ENCODE peak calls at places on chromosomes 3 and 15, in eight cellular contexts. M, N, P, R, B, A, H and Z are unnamed samples.

GRCh38 chr3:174957581-174958001 is 98.5 kb downstream of the NAALADL2 start:
- DNase-seq in M (peak), N (no peak), P (no peak), R (no peak), B (no peak), A (no peak), H (no peak), Z (peak)

GRCh38 chr3:124459678-124460077 is 270.6 kb upstream of the UMPS start:
- DNase-seq in M (peak), N (no peak), P (no peak), R (no peak), B (no peak), A (no peak), H (no peak), Z (no peak)

GRCh38 chr3:72275296-72275820 is 490.4 kb upstream of the PROK2 start:
- DNase-seq in M (no peak), N (no peak), P (no peak), R (no peak), B (no peak), A (no peak), H (no peak), Z (no peak)

GRCh38 chr3:106144051-106144450 is 275.2 kb upstream of the CBLB start:
- DNase-seq in M (no peak), N (no peak), P (no peak), R (no peak), B (no peak), A (no peak), H (no peak), Z (no peak)

GRCh38 chr3:73624363-73625123 is at the start of gene PDZRN3:
- DNase-seq in M (peak), N (peak), P (peak), R (peak), B (peak), A (peak), H (peak), Z (peak)

GRCh38 chr3:38651153-38651789 is 1.8 kb upstream of the SCN5A start:
- DNase-seq in M (peak), N (peak), P (peak), R (peak), B (peak), A (peak), H (peak), Z (peak)

GRCh38 chr3:113287111-113287817 is 75.9 kb downstream of the BOC start:
- DNase-seq in M (peak), N (peak), P (no peak), R (no peak), B (peak), A (peak), H (no peak), Z (peak)

GRCh38 chr3:195334967-195335366 is 64.0 kb upstream of the XXYLT1 start:
- DNase-seq in M (no peak), N (no peak), P (no peak), R (no peak), B (no peak), A (no peak), H (no peak), Z (no peak)

GRCh38 chr3:30502742-30503073 is 103.7 kb upstream of the TGFBR2 start:
- DNase-seq in M (peak), N (no peak), P (no peak), R (no peak), B (peak), A (no peak), H (no peak), Z (peak)

GRCh38 chr15:41782486-41783271 is 8.4 kb downstream of the MAPKBP1 start:
- DNase-seq in M (no peak), N (no peak), P (no peak), R (no peak), B (no peak), A (no peak), H (peak), Z (no peak)

GRCh38 chr3:137770821-137771399 is 6.8 kb downstream of the SOX14 start:
- DNase-seq in M (no peak), N (no peak), P (no peak), R (no peak), B (no peak), A (peak), H (peak), Z (no peak)

GRCh38 chr3:5188419-5189405 is 1.2 kb downstream of the EDEM1 start:
- DNase-seq in M (peak), N (no peak), P (no peak), R (no peak), B (peak), A (no peak), H (peak), Z (peak)

GRCh38 chr15:77076325-77076915 is 5.5 kb upstream of the TSPAN3 start:
- DNase-seq in M (no peak), N (no peak), P (no peak), R (no peak), B (no peak), A (no peak), H (no peak), Z (peak)

GRCh38 chr3:155232605-155233004 is 60.9 kb downstream of the STRIT1 start:
- DNase-seq in M (peak), N (peak), P (peak), R (peak), B (peak), A (no peak), H (no peak), Z (peak)

GRCh38 chr3:80533553-80533952 is 765.8 kb upstream of the ROBO1 start:
- DNase-seq in M (peak), N (no peak), P (no peak), R (no peak), B (no peak), A (no peak), H (no peak), Z (peak)

GRCh38 chr3:190883973-190884832 is 21.7 kb upstream of the GMNC start:
- DNase-seq in M (peak), N (peak), P (no peak), R (peak), B (peak), A (no peak), H (peak), Z (peak)

GRCh38 chr3:95424296-95424695 is 1361.4 kb downstream of the NSUN3 start:
- DNase-seq in M (no peak), N (no peak), P (no peak), R (no peak), B (no peak), A (no peak), H (no peak), Z (no peak)

GRCh38 chr3:24088782-24089181 is 143.7 kb downstream of the NR1D2 start:
- DNase-seq in M (peak), N (peak), P (no peak), R (no peak), B (peak), A (no peak), H (no peak), Z (peak)

GRCh38 chr3:184652465-184652864 is 59.4 kb downstream of the MAGEF1 start:
- DNase-seq in M (peak), N (no peak), P (no peak), R (no peak), B (no peak), A (no peak), H (no peak), Z (no peak)

GRCh38 chr3:138945646-138946553 is 1.0 kb downstream of the FOXL2 start:
- DNase-seq in M (peak), N (no peak), P (peak), R (no peak), B (peak), A (peak), H (peak), Z (no peak)

GRCh38 chr3:126753191-126754160 is 49.4 kb downstream of the CHCHD6 start:
- DNase-seq in M (peak), N (peak), P (no peak), R (no peak), B (peak), A (peak), H (no peak), Z (peak)

GRCh38 chr15:47384316-47384715 is 333.0 kb upstream of the SEMA6D start:
- DNase-seq in M (peak), N (peak), P (no peak), R (no peak), B (peak), A (no peak), H (peak), Z (peak)

GRCh38 chr3:41688595-41689380 is 273.1 kb downstream of the ULK4 start:
- DNase-seq in M (peak), N (no peak), P (no peak), R (no peak), B (peak), A (no peak), H (no peak), Z (peak)

GRCh38 chr3:45688194-45688881 is 858 bp upstream of the SACM1L start:
- DNase-seq in M (peak), N (no peak), P (peak), R (peak), B (no peak), A (peak), H (peak), Z (no peak)

GRCh38 chr3:69741057-69741830 is 2.0 kb downstream of the MITF start:
- DNase-seq in M (no peak), N (no peak), P (no peak), R (no peak), B (no peak), A (no peak), H (no peak), Z (no peak)

GRCh38 chr3:4814302-4814903 is 164.8 kb upstream of the BHLHE40 start:
- DNase-seq in M (no peak), N (peak), P (peak), R (peak), B (peak), A (no peak), H (no peak), Z (no peak)

GRCh38 chr15:63189955-63190691 is 717 bp downstream of the RAB8B start:
- DNase-seq in M (peak), N (no peak), P (no peak), R (no peak), B (no peak), A (no peak), H (peak), Z (no peak)

GRCh38 chr3:120858501-120858900 is 49.5 kb upstream of the STXBP5L start:
- DNase-seq in M (peak), N (no peak), P (no peak), R (no peak), B (no peak), A (no peak), H (no peak), Z (peak)

GRCh38 chr3:183824761-183825379 is 507 bp downstream of the MAP6D1 start:
- DNase-seq in M (no peak), N (no peak), P (no peak), R (no peak), B (no peak), A (no peak), H (peak), Z (no peak)

GRCh38 chr3:49841126-49841525 is 15.2 kb downstream of the TRAIP start:
- DNase-seq in M (peak), N (no peak), P (no peak), R (no peak), B (peak), A (no peak), H (peak), Z (peak)

GRCh38 chr15:62564889-62565288 is 399.8 kb upstream of the C2CD4B start:
- DNase-seq in M (no peak), N (no peak), P (no peak), R (no peak), B (no peak), A (no peak), H (no peak), Z (no peak)

GRCh38 chr3:140510303-140510861 is 167.5 kb upstream of the TRIM42 start:
- DNase-seq in M (no peak), N (no peak), P (no peak), R (no peak), B (no peak), A (no peak), H (no peak), Z (no peak)

GRCh38 chr3:170414202-170414663 is 4.4 kb upstream of the CLDN11 start:
- DNase-seq in M (peak), N (peak), P (no peak), R (peak), B (peak), A (no peak), H (peak), Z (peak)

GRCh38 chr3:71201939-71202338 is 381.6 kb downstream of the FOXP1 start:
- DNase-seq in M (no peak), N (no peak), P (peak), R (peak), B (peak), A (no peak), H (no peak), Z (peak)

GRCh38 chr3:156382458-156383346 is 172.2 kb downstream of the SSR3 start:
- DNase-seq in M (peak), N (peak), P (no peak), R (no peak), B (peak), A (no peak), H (peak), Z (peak)

GRCh38 chr15:79778378-79778990 is 118.3 kb downstream of the MTHFS start:
- DNase-seq in M (no peak), N (no peak), P (no peak), R (no peak), B (no peak), A (no peak), H (no peak), Z (no peak)

GRCh38 chr15:79775821-79776220 is 121.0 kb downstream of the MTHFS start:
- DNase-seq in M (no peak), N (no peak), P (no peak), R (no peak), B (no peak), A (no peak), H (no peak), Z (no peak)

GRCh38 chr15:79779739-79780138 is 117.1 kb downstream of the MTHFS start:
- DNase-seq in M (no peak), N (no peak), P (no peak), R (no peak), B (no peak), A (no peak), H (no peak), Z (no peak)

DNA sequence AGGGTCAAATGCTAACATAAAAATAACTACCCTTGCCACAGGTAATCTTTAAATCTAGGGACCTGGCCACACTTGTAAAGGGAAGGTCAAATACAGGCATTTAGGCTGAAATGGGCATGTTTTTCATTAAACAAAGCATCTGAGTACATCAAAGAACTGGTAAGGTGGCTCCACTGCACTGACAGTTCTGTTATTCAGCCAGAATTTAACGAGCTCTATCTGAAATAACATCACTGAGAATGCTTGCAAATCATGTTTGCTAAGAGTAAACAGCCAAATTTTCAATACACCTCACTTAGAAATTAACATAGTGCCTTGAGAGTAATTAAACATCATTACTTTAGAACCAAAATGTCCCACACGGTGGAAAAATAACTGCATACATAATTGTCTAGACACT is 118.9 kb downstream of the MTHFS start:
- DNase-seq in M (no peak), N (no peak), P (no peak), R (no peak), B (no peak), A (no peak), H (no peak), Z (no peak)
- H3K4me3 ChIP-seq in M (no peak), N (no peak), P (no peak), R (no peak), B (no peak), A (no peak), H (no peak), Z (no peak)

DNA sequence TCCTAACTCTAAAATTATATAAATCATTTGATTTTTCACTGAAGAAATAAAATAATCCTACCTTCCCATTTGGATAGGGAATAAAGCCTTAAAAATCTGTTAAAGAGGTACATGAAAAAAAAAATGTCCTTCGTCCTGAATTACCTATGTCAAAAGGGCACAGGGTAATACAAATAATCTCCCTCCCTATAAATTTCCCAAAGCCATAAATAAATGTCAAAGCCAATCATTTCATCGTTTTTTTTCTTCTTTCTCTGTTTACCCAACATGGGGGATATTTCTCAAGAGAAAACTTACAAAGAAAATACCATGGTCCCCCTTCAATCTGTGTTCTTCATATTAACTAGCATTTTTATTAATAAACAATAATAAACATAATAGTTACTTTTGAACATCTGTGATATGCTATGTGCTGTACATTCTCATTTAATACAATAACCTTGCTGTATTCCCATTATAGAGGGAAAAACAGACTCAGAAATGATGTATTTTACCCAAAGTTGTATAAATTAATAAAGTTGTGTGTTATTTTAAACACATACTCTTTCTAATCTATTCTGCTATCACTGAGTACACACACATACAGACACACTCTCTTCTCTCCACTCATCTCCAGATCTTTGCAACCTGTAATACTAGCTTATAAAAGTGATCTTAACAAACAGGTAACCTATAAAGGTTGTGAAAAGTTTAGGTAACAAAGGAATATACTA is 910 bp upstream of the ANKRD28 start:
- DNase-seq in M (no peak), N (no peak), P (no peak), R (no peak), B (no peak), A (no peak), H (no peak), Z (no peak)
- H3K4me3 ChIP-seq in M (no peak), N (no peak), P (peak), R (no peak), B (no peak), A (no peak), H (peak), Z (no peak)

DNA sequence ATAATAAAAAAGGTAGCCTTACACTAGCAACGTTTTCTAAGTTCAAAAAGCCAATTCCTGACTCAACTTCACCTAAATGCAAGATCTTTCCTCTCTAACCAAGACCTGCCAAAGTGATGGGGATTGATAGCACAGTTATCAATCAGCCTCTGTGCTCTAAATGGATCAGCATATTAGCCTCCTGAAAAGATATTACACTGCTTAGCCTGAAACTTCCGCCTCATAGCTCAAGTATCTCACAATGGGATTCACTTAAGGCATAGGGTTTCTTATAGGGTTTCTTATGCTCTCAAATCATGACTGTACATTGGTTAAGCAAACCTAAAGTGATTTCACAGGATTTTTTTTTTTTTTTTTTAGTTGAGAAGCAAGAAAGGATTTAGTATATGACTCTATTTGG is 439 bp upstream of the SLC9A9 start:
- DNase-seq in M (no peak), N (no peak), P (no peak), R (no peak), B (no peak), A (no peak), H (no peak), Z (no peak)
- H3K4me3 ChIP-seq in M (no peak), N (no peak), P (peak), R (no peak), B (no peak), A (no peak), H (no peak), Z (no peak)

GRCh38 chr3:129597087-129597791 is 9.2 kb downstream of the PLXND1 start:
- DNase-seq in M (no peak), N (peak), P (no peak), R (peak), B (peak), A (peak), H (no peak), Z (peak)

GRCh38 chr3:129599607-129600006 is 6.9 kb downstream of the PLXND1 start:
- DNase-seq in M (no peak), N (peak), P (no peak), R (peak), B (peak), A (peak), H (peak), Z (peak)

GRCh38 chr3:129597792-129598381 is 8.6 kb downstream of the PLXND1 start:
- DNase-seq in M (no peak), N (no peak), P (no peak), R (no peak), B (no peak), A (peak), H (peak), Z (peak)

GRCh38 chr3:129599073-129599472 is 7.4 kb downstream of the PLXND1 start:
- DNase-seq in M (no peak), N (no peak), P (no peak), R (no peak), B (no peak), A (peak), H (no peak), Z (peak)

DNA sequence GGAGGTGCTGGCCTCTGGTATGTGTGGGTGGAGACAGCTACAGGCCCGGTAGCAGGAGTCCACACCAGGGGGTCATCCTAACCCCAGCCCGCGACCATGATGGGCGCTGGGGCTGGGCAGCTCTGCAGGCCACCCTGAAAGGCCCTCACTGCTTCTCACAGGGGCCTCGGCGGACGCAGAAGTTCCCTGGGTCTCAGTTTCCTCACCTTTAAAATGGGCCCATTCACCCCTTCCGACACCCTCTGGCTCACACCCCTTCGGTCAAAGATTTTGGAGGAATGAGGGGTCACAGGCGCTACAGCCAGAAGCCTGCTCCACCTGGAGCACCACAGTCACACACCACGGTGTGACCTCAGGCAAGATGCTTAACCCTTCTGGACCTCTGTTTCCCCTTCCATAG is 8.0 kb downstream of the PLXND1 start:
- DNase-seq in M (no peak), N (no peak), P (no peak), R (no peak), B (no peak), A (no peak), H (no peak), Z (no peak)
- H3K4me3 ChIP-seq in M (no peak), N (no peak), P (no peak), R (no peak), B (no peak), A (no peak), H (no peak), Z (no peak)

GRCh38 chr15:40115670-40116093 is 7.0 kb upstream of the BMF start:
- DNase-seq in M (peak), N (no peak), P (peak), R (no peak), B (no peak), A (peak), H (no peak), Z (peak)
- H3K4me3 ChIP-seq in M (no peak), N (no peak), P (no peak), R (no peak), B (no peak), A (no peak), H (no peak), Z (no peak)

GRCh38 chr3:56921573-56922571 is 120.1 kb upstream of the ARHGEF3 start:
- DNase-seq in M (no peak), N (peak), P (no peak), R (no peak), B (peak), A (peak), H (no peak), Z (peak)

GRCh38 chr3:56919137-56919796 is 117.5 kb upstream of the ARHGEF3 start:
- DNase-seq in M (no peak), N (no peak), P (no peak), R (no peak), B (no peak), A (no peak), H (no peak), Z (no peak)

GRCh38 chr3:56926513-56927282 is 124.9 kb upstream of the ARHGEF3 start:
- DNase-seq in M (peak), N (peak), P (no peak), R (peak), B (peak), A (no peak), H (no peak), Z (peak)

GRCh38 chr3:56919797-56920195 is 118.0 kb upstream of the ARHGEF3 start:
- DNase-seq in M (no peak), N (no peak), P (no peak), R (no peak), B (no peak), A (no peak), H (no peak), Z (no peak)

GRCh38 chr3:56923546-56924224 is 121.9 kb upstream of the ARHGEF3 start:
- DNase-seq in M (peak), N (peak), P (no peak), R (peak), B (peak), A (no peak), H (no peak), Z (peak)
- H3K4me3 ChIP-seq in M (no peak), N (no peak), P (no peak), R (no peak), B (no peak), A (no peak), H (no peak), Z (no peak)

GRCh38 chr3:77071364-77071763 is 31.5 kb downstream of the ROBO2 start:
- DNase-seq in M (no peak), N (no peak), P (no peak), R (no peak), B (no peak), A (no peak), H (no peak), Z (no peak)
- H3K4me3 ChIP-seq in M (no peak), N (no peak), P (no peak), R (no peak), B (no peak), A (no peak), H (no peak), Z (no peak)